ENCODE peak calls at places on chromosomes 16 and 17, in four cellular contexts. G, J, N and F are unnamed samples.

GRCh38 chr17:64398330-64398729 is 7.7 kb upstream of the PECAM1 start:
- DNase-seq in G (no peak), J (no peak), N (no peak), F (no peak)

GRCh38 chr17:73770115-73770848 is 126.0 kb upstream of the SDK2 start:
- DNase-seq in G (no peak), J (peak; percentile 89), N (no peak), F (no peak)

GRCh38 chr17:57425903-57426574 is 169.7 kb downstream of the MSI2 start:
- DNase-seq in G (no peak), J (no peak), N (no peak), F (no peak)

GRCh38 chr17:74282587-74283370 is 8.7 kb downstream of the DNAI2 start:
- DNase-seq in G (peak; percentile 68), J (no peak), N (no peak), F (peak; percentile 74)

GRCh38 chr17:1883536-1883935 is 53.7 kb downstream of the RPA1 start:
- DNase-seq in G (no peak), J (no peak), N (no peak), F (no peak)

GRCh38 chr16:51987519-51987918 is 559.4 kb downstream of the TOX3 start:
- DNase-seq in G (no peak), J (no peak), N (no peak), F (no peak)

GRCh38 chr16:83552193-83552592 is 255.6 kb upstream of the HSBP1 start:
- DNase-seq in G (peak; percentile 5), J (no peak), N (no peak), F (no peak)

GRCh38 chr17:5893741-5894140 is 176.4 kb upstream of the WSCD1 start:
- DNase-seq in G (no peak), J (no peak), N (no peak), F (no peak)

GRCh38 chr17:77214328-77214727 is 73.6 kb downstream of the SEC14L1 start:
- DNase-seq in G (no peak), J (no peak), N (no peak), F (no peak)

GRCh38 chr17:27343972-27344607 is 50.2 kb downstream of the WSB1 start:
- DNase-seq in G (no peak), J (no peak), N (no peak), F (no peak)

GRCh38 chr16:80719573-80719972 is 84.8 kb downstream of the CDYL2 start:
- DNase-seq in G (no peak), J (no peak), N (no peak), F (no peak)

GRCh38 chr16:48317614-48318013 is 67.6 kb downstream of the SIAH1 start:
- DNase-seq in G (peak; percentile 54), J (no peak), N (no peak), F (no peak)

GRCh38 chr17:39332092-39332491 is 69.3 kb downstream of the FBXL20 start:
- DNase-seq in G (no peak), J (no peak), N (no peak), F (no peak)

GRCh38 chr16:22355487-22355908 is 18.9 kb downstream of the CDR2 start:
- DNase-seq in G (no peak), J (no peak), N (no peak), F (no peak)

GRCh38 chr17:37714897-37715296 is 30.0 kb downstream of the HNF1B start:
- DNase-seq in G (no peak), J (no peak), N (no peak), F (no peak)

GRCh38 chr17:78958556-78959191 is 21.0 kb downstream of the LGALS3BP start:
- DNase-seq in G (no peak), J (no peak), N (no peak), F (no peak)

GRCh38 chr17:9646556-9646905 is 1.2 kb downstream of the USP43 start:
- DNase-seq in G (no peak), J (no peak), N (no peak), F (no peak)